ENCODE peak calls at places on chromosomes 11 and 22, in five cellular contexts. A is HCT116, L is ovary, C is upper lobe of left lung, P is H1. Q is an unnamed sample.

GRCh38 chr11:30406978-30407762 is 84.3 kb downstream of the ARL14EP start:
- DNase-seq in A (no peak), L (no peak), C (peak; percentile 8), P (no peak), Q (no peak)

GRCh38 chr22:47613606-47614350 is 851.3 kb downstream of the TBC1D22A start:
- DNase-seq in A (no peak), L (peak; percentile 7), C (no peak), P (no peak), Q (no peak)

GRCh38 chr11:15826826-15827225 is 529.5 kb downstream of the SOX6 start:
- DNase-seq in A (peak; percentile 4), L (peak; percentile 42), C (peak; percentile 23), P (peak; percentile 97), Q (peak; percentile 32)

GRCh38 chr11:126523441-126523840 is 168.0 kb downstream of the ST3GAL4 start:
- DNase-seq in A (no peak), L (no peak), C (no peak), P (no peak), Q (no peak)

GRCh38 chr11:100830978-100831732 is 144.1 kb downstream of the ARHGAP42 start:
- DNase-seq in A (no peak), L (no peak), C (no peak), P (no peak), Q (no peak)

GRCh38 chr11:96074551-96075309 is 150.8 kb upstream of the MTMR2 start:
- DNase-seq in A (no peak), L (no peak), C (no peak), P (no peak), Q (no peak)

GRCh38 chr11:122159173-122159701 is 43.2 kb upstream of the BLID start:
- DNase-seq in A (no peak), L (peak; percentile 50), C (no peak), P (no peak), Q (no peak)

GRCh38 chr22:44848791-44849410 is 96.5 kb downstream of the ARHGAP8 start:
- DNase-seq in A (no peak), L (no peak), C (peak; percentile 65), P (no peak), Q (no peak)

GRCh38 chr22:39209756-39210155 is 35.0 kb downstream of the PDGFB start:
- DNase-seq in A (no peak), L (no peak), C (no peak), P (peak; percentile 47), Q (no peak)

GRCh38 chr22:29129644-29130201 is 56.9 kb downstream of the KREMEN1 start:
- DNase-seq in A (no peak), L (no peak), C (no peak), P (no peak), Q (no peak)

GRCh38 chr22:24554316-24555159 is at the start of gene GUCD1:
- DNase-seq in A (no peak), L (no peak), C (no peak), P (no peak), Q (peak; percentile 52)

GRCh38 chr22:39348909-39349505 is 784 bp upstream of the SYNGR1 start:
- DNase-seq in A (no peak), L (peak; percentile 66), C (peak; percentile 76), P (no peak), Q (peak; percentile 21)

GRCh38 chr11:70597751-70598377 is 199.5 kb downstream of the CTTN start:
- DNase-seq in A (no peak), L (peak; percentile 48), C (no peak), P (no peak), Q (no peak)

GRCh38 chr11:57735655-57736298 is 5.5 kb upstream of the SELENOH start:
- DNase-seq in A (no peak), L (no peak), C (no peak), P (no peak), Q (peak; percentile 32)

GRCh38 chr11:67288198-67288451 is 978 bp upstream of the ANKRD13D start:
- DNase-seq in A (no peak), L (no peak), C (no peak), P (no peak), Q (no peak)

GRCh38 chr11:110566577-110566976 is 136.8 kb downstream of the FDX1 start:
- DNase-seq in A (no peak), L (no peak), C (no peak), P (no peak), Q (no peak)

GRCh38 chr22:42360348-42360747 is 71.9 kb downstream of the NFAM1 start:
- DNase-seq in A (no peak), L (no peak), C (no peak), P (no peak), Q (no peak)

GRCh38 chr11:88335284-88335683 is 2.3 kb downstream of the CTSC start:
- DNase-seq in A (no peak), L (no peak), C (no peak), P (no peak), Q (no peak)

GRCh38 chr22:45159652-45160462 is 3.9 kb upstream of the NUP50 start:
- DNase-seq in A (no peak), L (no peak), C (no peak), P (no peak), Q (peak; percentile 33)

GRCh38 chr11:19276859-19277808 is 36.4 kb upstream of the E2F8 start:
- DNase-seq in A (no peak), L (no peak), C (no peak), P (no peak), Q (peak; percentile 75)

GRCh38 chr11:97078443-97078842 is 688.6 kb downstream of the JRKL start:
- DNase-seq in A (no peak), L (no peak), C (no peak), P (no peak), Q (no peak)

GRCh38 chr11:77113382-77114088 is 10.9 kb downstream of the OMP start:
- DNase-seq in A (no peak), L (peak; percentile 65), C (no peak), P (peak; percentile 75), Q (no peak)

GRCh38 chr11:73652046-73652730 is 5.8 kb downstream of the PLEKHB1 start:
- DNase-seq in A (peak; percentile 36), L (no peak), C (no peak), P (peak; percentile 49), Q (peak; percentile 14)

GRCh38 chr11:60570970-60571369 is 55.8 kb downstream of the MS4A13 start:
- DNase-seq in A (no peak), L (no peak), C (no peak), P (no peak), Q (no peak)

GRCh38 chr11:27414644-27415043 is 51.6 kb upstream of the CCDC34 start:
- DNase-seq in A (no peak), L (no peak), C (no peak), P (no peak), Q (no peak)

GRCh38 chr22:44782286-44782830 is 30.0 kb downstream of the ARHGAP8 start:
- DNase-seq in A (no peak), L (no peak), C (no peak), P (no peak), Q (no peak)

GRCh38 chr11:111663820-111664219 is 61.6 kb downstream of the SIK2 start:
- DNase-seq in A (no peak), L (peak; percentile 48), C (no peak), P (no peak), Q (peak; percentile 19)

DNA sequence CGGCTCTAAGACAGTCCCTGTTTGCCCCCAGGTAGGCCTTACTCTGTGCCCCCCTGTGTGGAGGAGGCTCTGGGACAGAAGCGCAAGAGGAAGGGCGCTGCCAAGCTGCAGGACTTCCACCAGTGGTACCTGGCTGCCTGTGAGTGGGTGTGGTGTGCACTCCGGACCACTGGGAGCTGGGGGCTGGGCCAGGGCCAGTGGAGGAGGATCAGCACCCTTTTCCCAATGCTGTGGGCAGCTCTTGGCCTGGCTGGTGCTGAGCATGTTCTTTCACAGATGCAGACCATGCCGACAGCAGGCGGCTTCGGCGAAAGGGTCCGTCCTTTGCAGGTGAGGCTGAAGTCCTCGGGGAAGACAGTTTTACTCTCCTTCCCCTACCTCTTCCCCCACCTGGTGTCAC is 3.7 kb downstream of the SCO2 start:
- DNase-seq in A (no peak), L (no peak), C (no peak), P (no peak), Q (no peak)
- TF ChIP-seq POLR2A in A (no peak), L (no peak), C (no peak), P (no peak), Q (no peak)

DNA sequence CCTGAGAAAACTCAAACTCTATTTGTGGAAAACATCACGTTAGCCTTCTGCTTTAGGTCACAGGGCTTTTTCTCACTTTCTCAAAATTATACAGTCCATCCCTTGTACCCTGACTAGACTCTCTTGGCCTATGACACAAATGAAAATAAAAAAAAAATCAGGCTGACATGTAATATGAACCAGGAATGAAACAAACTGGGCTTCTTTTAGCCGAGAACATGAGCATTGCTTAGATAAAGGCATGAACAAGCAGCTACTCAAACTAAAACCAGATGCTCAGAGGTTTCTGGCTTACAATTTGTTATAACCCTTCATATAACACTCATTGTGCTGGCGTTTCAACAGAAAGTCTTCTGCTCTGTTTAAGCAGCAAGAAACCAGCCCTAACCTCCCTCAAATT is 265.5 kb upstream of the NARS2 start:
- DNase-seq in A (no peak), L (no peak), C (no peak), P (no peak), Q (no peak)
- H3K27me3 ChIP-seq in A (peaks cover 12% of the 10 kb centered on the region), L (no peaks in the 10 kb centered on the region), C (no peaks in the 10 kb centered on the region), P (peaks cover 1% of the 10 kb centered on the region), Q (no peaks in the 10 kb centered on the region)

DNA sequence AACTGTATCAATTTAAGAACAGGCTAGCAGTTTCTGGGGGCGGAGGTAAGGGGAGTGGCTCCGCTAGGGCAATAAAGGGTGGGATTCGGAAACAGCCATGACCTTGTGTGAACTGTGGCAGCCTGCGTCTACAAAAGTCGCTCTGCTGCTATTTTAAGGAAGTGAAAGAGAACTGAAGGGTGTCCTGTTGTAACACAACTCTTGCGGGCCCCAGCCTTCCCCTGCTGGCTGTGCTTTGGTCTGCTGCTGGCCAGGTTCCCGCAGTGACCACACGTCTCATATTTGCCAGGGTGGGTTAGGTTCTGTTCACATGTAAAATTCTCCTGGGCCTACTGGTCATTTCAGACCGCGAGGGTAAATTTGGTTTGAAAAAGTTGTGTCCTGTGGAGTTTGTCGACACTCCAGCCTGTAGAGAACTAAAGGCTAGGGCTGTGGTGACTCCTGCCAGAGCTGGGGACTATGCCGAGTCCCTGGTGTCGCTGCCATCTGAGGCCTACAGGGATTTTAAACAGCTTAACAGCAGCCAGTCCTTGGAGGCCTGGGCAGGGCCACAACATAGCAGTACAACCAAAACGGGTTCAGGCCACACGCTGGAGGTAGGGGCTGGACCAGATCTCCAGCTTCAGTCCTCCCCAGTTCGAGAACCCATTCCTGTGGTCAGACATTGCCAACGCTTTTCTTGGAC is 1.1 kb upstream of the PPFIBP2 start:
- DNase-seq in A (no peak), L (peak; percentile 83), C (peak; percentile 37), P (no peak), Q (peak; percentile 80)
- TF ChIP-seq POLR2A in A (no peak), L (no peak), C (no peak), P (no peak), Q (no peak)

DNA sequence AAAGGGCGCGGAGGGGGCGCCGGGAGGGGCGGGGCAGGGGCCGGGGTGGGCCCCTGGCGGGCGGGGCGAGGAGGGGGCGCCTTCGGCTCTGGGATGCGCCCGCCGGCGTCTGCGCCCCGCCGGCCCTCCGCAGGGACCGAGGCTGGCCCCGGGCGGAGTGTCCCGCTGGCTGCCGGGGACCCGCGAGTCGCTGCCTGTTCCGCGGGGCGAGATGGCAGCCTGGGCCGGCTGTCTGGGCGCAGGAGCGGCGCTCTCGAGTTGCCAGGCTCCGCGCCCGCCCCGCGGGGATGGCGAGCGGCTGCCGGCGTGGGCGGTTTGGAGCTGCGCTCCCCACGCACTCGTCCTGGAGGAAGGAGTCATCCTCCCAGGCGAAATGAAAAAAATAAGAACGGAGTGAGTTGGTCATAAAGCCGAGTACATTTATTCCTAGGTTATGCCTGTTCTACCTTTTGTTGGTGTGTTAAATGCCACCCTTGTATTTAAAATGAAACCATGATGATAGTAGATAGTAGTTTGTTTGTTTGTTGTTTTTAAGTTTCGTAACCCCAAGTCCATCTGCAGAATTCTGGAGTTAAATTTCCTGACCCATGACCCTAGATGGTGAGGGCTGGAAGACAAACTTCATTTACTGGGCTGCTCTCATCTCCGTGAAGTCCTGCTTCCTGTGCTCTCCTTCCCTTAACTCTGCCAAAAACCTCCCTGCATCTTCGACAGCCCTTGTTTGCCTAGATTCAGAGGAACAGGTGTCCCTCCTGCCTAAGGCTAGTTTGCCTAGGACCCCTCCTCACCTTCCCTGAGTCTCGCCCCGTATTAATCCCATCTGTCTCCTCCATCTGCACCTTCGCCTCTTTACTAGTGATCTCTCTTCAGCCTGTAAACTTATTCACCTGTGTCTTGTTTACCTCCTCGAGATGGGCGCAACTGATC is 32.8 kb downstream of the EIF3F start:
- DNase-seq in A (no peak), L (peak; percentile 75), C (peak; percentile 88), P (peak; percentile 45), Q (no peak)
- H3K27me3 ChIP-seq in A (peaks cover 3% of the 10 kb centered on the region), L (no peaks in the 10 kb centered on the region), C (peaks cover 17% of the 10 kb centered on the region), P (peaks cover 14% of the 10 kb centered on the region), Q (peaks cover 50% of the 10 kb centered on the region)